ENCODE peak calls at places on chromosomes 12 and 14, in four cellular contexts. J is GM10248, N is fibroblast of lung, M is cardiac fibroblast. G is an unnamed sample.

GRCh38 chr12:126488786-126489185 is 1423.6 kb downstream of the AACS start:
- DNase-seq in M (no peak), J (no peak), N (no peak), G (no peak)

GRCh38 chr12:46370380-46370734 is 2.2 kb downstream of the SLC38A2 start:
- DNase-seq in M (peak; percentile 42), N (no peak), J (no peak), G (no peak)

GRCh38 chr14:69945905-69946304 is 66.7 kb downstream of the SMOC1 start:
- DNase-seq in J (no peak), N (peak; percentile 23), M (no peak), G (no peak)

GRCh38 chr12:69266045-69266635 is 26.8 kb downstream of the CPSF6 start:
- DNase-seq in M (peak; percentile 73), N (peak; percentile 79), J (no peak), G (no peak)

GRCh38 chr12:62190921-62191746 is 69.1 kb upstream of the USP15 start:
- DNase-seq in N (no peak), M (no peak), J (peak; percentile 21), G (peak; percentile 39)

GRCh38 chr12:57008113-57008687 is 1.9 kb upstream of the ZBTB39 start:
- DNase-seq in J (peak; percentile 62), M (peak; percentile 77), N (peak; percentile 84), G (peak; percentile 17)

GRCh38 chr14:22955702-22956575 is 951 bp downstream of the HAUS4 start:
- DNase-seq in J (no peak), N (peak; percentile 8), M (no peak), G (no peak)

GRCh38 chr14:67857778-67858350 is 38.3 kb downstream of the RAD51B start:
- DNase-seq in M (no peak), N (no peak), J (no peak), G (no peak)

GRCh38 chr12:108425238-108425795 is 86.2 kb upstream of the CMKLR1 start:
- DNase-seq in J (no peak), N (no peak), M (no peak), G (no peak)

DNA sequence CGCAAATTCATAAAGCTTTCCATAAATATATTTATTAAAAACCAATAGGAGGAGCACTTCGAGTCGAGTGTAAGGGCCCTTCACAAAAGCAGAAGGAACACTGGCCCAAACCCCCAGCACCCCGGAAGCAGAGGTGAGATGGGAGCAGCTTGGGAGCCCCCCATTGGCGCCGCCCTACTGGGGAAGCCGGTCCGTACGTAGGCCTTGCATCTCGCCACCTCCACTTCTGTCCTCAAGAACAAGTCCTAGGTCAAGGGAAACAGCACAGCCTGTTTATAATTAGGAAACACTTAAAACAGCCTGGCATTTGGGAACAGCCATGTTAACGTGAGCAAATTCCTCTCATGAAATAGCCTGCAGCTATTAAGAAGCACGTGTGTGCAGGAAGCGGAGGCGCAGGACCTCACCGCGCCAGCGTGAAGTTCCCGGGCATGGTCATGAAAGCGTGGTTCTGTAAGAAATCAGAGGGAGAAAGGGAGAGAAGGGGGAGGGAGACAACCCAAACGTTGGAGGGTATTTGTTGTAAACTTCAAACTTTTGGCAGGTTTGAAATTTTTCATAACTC is 7.7 kb downstream of the ANKRD9 start:
- DNase-seq in J (no peak), N (no peak), M (no peak), G (no peak)
- TF ChIP-seq CTCF in J (no peak), N (no peak), M (no peak), G (no peak)

DNA sequence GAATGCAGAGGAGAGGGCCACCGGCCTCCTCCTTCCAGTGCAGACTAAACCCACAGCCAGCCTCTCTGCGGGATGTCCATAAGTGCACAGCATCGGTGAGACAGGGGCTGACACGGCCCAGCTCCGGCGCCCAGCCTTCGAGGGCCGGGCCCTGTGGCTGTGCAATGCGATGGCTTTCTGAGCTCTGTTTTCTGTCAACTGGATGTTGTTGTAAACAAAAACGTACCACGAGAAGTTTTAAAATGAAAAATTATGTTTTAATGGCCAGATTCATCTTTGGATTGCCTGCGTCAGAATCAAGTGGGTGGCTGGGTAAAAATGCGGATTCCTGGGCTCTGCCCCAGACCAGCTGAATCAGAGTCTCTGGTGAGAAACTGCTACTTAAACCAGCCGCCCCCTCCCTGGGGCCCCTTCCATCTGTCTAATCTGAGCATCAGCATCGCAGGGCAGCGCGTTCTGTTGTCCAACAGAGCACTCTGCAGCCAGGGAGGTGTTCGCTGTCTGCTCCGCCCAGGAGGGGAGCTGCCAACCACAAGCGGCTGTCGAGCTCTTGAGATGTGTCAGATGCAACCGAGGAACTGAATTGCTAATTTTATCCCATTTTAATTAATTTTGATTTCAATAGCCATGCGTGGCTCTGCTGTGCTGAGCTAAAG is 133.4 kb downstream of the RFLNA start:
- DNase-seq in J (no peak), N (peak; percentile 82), M (peak; percentile 73), G (peak; percentile 21)
- TF ChIP-seq CTCF in J (no peak), N (no peak), M (no peak), G (no peak)

GRCh38 chr14:94636744-94637412 is 24.7 kb downstream of the SERPINA3 start:
- DNase-seq in N (no peak), J (no peak), M (peak; percentile 56), G (no peak)
- TF ChIP-seq CTCF in N (peak; percentile 12), J (no peak), M (peak; percentile 41), G (no peak)

DNA sequence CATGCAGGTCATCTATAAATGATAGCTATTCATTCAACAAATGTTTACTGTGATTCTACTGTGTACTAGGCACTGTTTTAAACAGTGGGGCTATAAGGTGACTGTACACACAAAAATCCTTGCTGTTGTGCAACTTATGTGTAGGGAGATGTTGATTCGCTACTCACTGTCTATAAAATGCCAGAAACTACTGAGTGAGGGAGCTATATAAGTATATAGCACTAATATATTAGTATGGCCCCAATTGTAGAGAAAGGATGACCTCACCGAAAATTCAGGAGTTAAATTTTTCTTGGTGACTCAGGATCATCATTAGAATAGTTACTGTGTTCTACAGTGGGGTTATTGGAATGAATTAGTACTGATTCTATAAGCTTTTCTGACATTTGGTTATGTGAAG is 117.4 kb downstream of the TGFB3 start:
- DNase-seq in J (no peak), M (peak; percentile 86), N (peak; percentile 81), G (no peak)
- TF ChIP-seq CTCF in J (no peak), M (no peak), N (no peak), G (no peak)

G was measured in activated CD8-positive, alpha-beta T cell treated with anti-CD3 and anti-CD28 coated beads for 36 hours.